ENCODE peak calls at places on chromosomes 2 and 18, in ten cellular contexts. J is CD8-positive, alpha-beta T cell; O is IMR-90; L is HL-60; R is CD4-positive, alpha-beta memory T cell; U is activated CD4-positive, alpha-beta T cell treated with anti-CD3 and anti-CD28 coated beads, Interleukin-2, amount 50 U/mL, for 4 hours; Q is activated T-helper 9 cell treated with anti-CD3 and anti-CD28 coated beads, Interleukin-2, amount 50 U/mL, for 16 hours; N is left colon; G is neural crest cell; C is PC-9. E is an unnamed sample.
A peak's percentile ranks its signal among the peaks of the same experiment; 100 is the strongest.

GRCh38 chr18:10530852-10531251 is 5.0 kb downstream of the NAPG start:
- DNase-seq in J (no peak), U (peak; percentile 30), N (no peak), O (no peak), G (no peak), Q (peak; percentile 25), R (no peak), C (no peak), L (no peak), E (peak; percentile 37)

GRCh38 chr2:134206573-134206972 is 47.3 kb upstream of the MGAT5 start:
- DNase-seq in C (no peak), J (no peak), L (no peak), N (no peak), U (no peak), Q (no peak), R (no peak), G (no peak), O (peak; percentile 66), E (peak; percentile 31)

GRCh38 chr2:106269591-106270291 is 75.6 kb upstream of the UXS1 start:
- DNase-seq in U (peak; percentile 6), J (peak; percentile 42), G (no peak), C (peak; percentile 4), Q (peak; percentile 21), R (peak; percentile 14), O (no peak), L (no peak), N (peak; percentile 84), E (no peak)

GRCh38 chr2:111119847-111120252 is 864 bp upstream of the BCL2L11 start:
- DNase-seq in N (no peak), C (no peak), R (peak; percentile 17), J (peak; percentile 16), G (no peak), U (no peak), Q (no peak), L (no peak), O (no peak), E (no peak)

GRCh38 chr2:127154985-127155650 is 48.2 kb upstream of the BIN1 start:
- DNase-seq in Q (no peak), O (peak; percentile 50), U (no peak), G (no peak), N (no peak), L (no peak), J (no peak), R (no peak), C (no peak), E (peak; percentile 93)

GRCh38 chr18:23612434-23613090 is 26.3 kb upstream of the NPC1 start:
- DNase-seq in L (no peak), R (no peak), O (no peak), J (no peak), U (no peak), N (no peak), Q (no peak), C (no peak), G (no peak), E (no peak)

GRCh38 chr18:10101293-10101701 is 187.5 kb downstream of the VAPA start:
- DNase-seq in G (no peak), L (no peak), R (no peak), O (no peak), U (no peak), C (no peak), Q (no peak), J (no peak), N (no peak), E (peak; percentile 27)

GRCh38 chr2:101931402-101931801 is 60.4 kb upstream of the IL1R2 start:
- DNase-seq in U (no peak), L (peak; percentile 84), G (no peak), N (no peak), J (no peak), O (no peak), R (no peak), C (no peak), Q (no peak), E (no peak)

GRCh38 chr2:36732701-36733036 is 36.2 kb downstream of the VIT start:
- DNase-seq in L (no peak), Q (no peak), C (no peak), U (no peak), G (no peak), N (no peak), R (no peak), J (no peak), O (no peak), E (no peak)

GRCh38 chr2:164835302-164835701 is 6.3 kb downstream of the COBLL1 start:
- DNase-seq in U (no peak), C (no peak), Q (no peak), R (no peak), N (no peak), G (no peak), L (no peak), O (no peak), J (no peak), E (no peak)

GRCh38 chr2:219434468-219434717 is 250 bp upstream of the SPEG start:
- DNase-seq in O (no peak), U (no peak), C (no peak), R (no peak), G (no peak), Q (no peak), N (no peak), L (no peak), J (no peak), E (no peak)

GRCh38 chr18:44946529-44947113 is 265.9 kb downstream of the SETBP1 start:
- DNase-seq in O (no peak), C (no peak), L (no peak), R (no peak), N (no peak), J (no peak), Q (no peak), U (no peak), G (no peak), E (no peak)

E was measured in fibroblast of the aortic adventitia.